ENCODE peak calls at places on chromosomes 12 and 14, in four cellular contexts. P, E, G and I are unnamed samples.

GRCh38 chr14:21142357-21142756 is 13.5 kb downstream of the OR5AU1 start:
- DNase-seq in P (no peak), G (no peak), E (no peak), I (no peak)

GRCh38 chr14:41922014-41922413 is 315.3 kb downstream of the LRFN5 start:
- DNase-seq in G (no peak), P (no peak), E (no peak), I (no peak)

GRCh38 chr14:56881181-56881580 is 70.9 kb upstream of the OTX2 start:
- DNase-seq in P (no peak), G (no peak), E (no peak), I (no peak)

GRCh38 chr12:20376984-20377383 is 8.6 kb downstream of the PDE3A start:
- DNase-seq in P (no peak), E (peak; percentile 10), G (peak; percentile 14), I (peak; percentile 27)

GRCh38 chr14:65318636-65319506 is 93.7 kb upstream of the FUT8 start:
- DNase-seq in P (no peak), E (no peak), G (no peak), I (peak; percentile 52)

GRCh38 chr12:106692896-106693295 is 81.6 kb upstream of the RIC8B start:
- DNase-seq in G (no peak), E (no peak), P (no peak), I (no peak)

GRCh38 chr14:95431199-95432145 is 85.0 kb downstream of the SYNE3 start:
- DNase-seq in E (peak; percentile 61), G (peak; percentile 71), P (peak; percentile 77), I (no peak)

GRCh38 chr12:99609455-99610181 is 37.9 kb upstream of the GARIN6 start:
- DNase-seq in E (no peak), P (peak; percentile 74), G (no peak), I (no peak)

GRCh38 chr12:104964167-104964566 is 6.1 kb upstream of the SLC41A2 start:
- DNase-seq in P (no peak), G (no peak), E (no peak), I (no peak)

GRCh38 chr12:105428793-105429192 is 98.3 kb downstream of the C12orf75 start:
- DNase-seq in P (no peak), E (no peak), G (no peak), I (no peak)

GRCh38 chr12:4881665-4882064 is 28.0 kb upstream of the KCNA1 start:
- DNase-seq in P (no peak), G (no peak), E (no peak), I (no peak)

GRCh38 chr12:107231269-107231668 is 137.9 kb upstream of the CRY1 start:
- DNase-seq in E (no peak), G (no peak), P (no peak), I (no peak)

GRCh38 chr12:49811136-49811535 is 17.1 kb downstream of the NCKAP5L start:
- DNase-seq in E (no peak), G (no peak), P (peak; percentile 35), I (no peak)

GRCh38 chr12:29782285-29782820 is 1.4 kb downstream of the TMTC1 start:
- DNase-seq in P (peak; percentile 58), G (no peak), E (peak; percentile 48), I (peak; percentile 66)

GRCh38 chr12:42588981-42589464 is 523 bp downstream of the PRICKLE1 start:
- DNase-seq in G (peak; percentile 74), E (peak; percentile 84), P (peak; percentile 83), I (no peak)

GRCh38 chr12:31492599-31493196 is 98.2 kb downstream of the DENND5B start:
- DNase-seq in E (no peak), G (no peak), P (no peak), I (no peak)

GRCh38 chr14:89137514-89138163 is 279.4 kb downstream of the FOXN3 start:
- DNase-seq in P (no peak), E (no peak), G (peak; percentile 29), I (no peak)

GRCh38 chr12:6684609-6685008 is 4.6 kb downstream of the ZNF384 start:
- DNase-seq in G (peak; percentile 62), P (peak; percentile 89), E (peak; percentile 78), I (peak; percentile 33)

GRCh38 chr12:78964521-78964920 is 99.9 kb downstream of the SYT1 start:
- DNase-seq in G (no peak), P (no peak), E (no peak), I (no peak)

GRCh38 chr12:3205742-3206519 is 128.8 kb downstream of the TSPAN9 start:
- DNase-seq in E (no peak), G (no peak), P (no peak), I (no peak)

GRCh38 chr14:33307691-33308369 is 369.2 kb downstream of the NPAS3 start:
- DNase-seq in P (peak; percentile 11), E (peak; percentile 35), G (peak; percentile 27), I (no peak)

GRCh38 chr12:48717252-48717695 is 767 bp upstream of the CCNT1 start:
- DNase-seq in G (no peak), P (peak; percentile 19), E (peak; percentile 8), I (peak; percentile 48)

GRCh38 chr12:127559349-127560040 is 707.5 kb upstream of the TMEM132C start:
- DNase-seq in G (peak; percentile 16), E (peak; percentile 43), P (peak; percentile 75), I (peak; percentile 94)

GRCh38 chr14:38399652-38400051 is 143.8 kb upstream of the CLEC14A start:
- DNase-seq in P (no peak), E (no peak), G (no peak), I (no peak)

GRCh38 chr14:20714593-20715250 is 26.2 kb downstream of the ANG start:
- DNase-seq in E (no peak), P (no peak), G (no peak), I (no peak)

GRCh38 chr12:74339211-74339610 is 198.4 kb upstream of the ATXN7L3B start:
- DNase-seq in E (no peak), P (no peak), G (no peak), I (no peak)

GRCh38 chr14:102234331-102235264 is 70.4 kb downstream of the MOK start:
- DNase-seq in G (no peak), E (no peak), P (no peak), I (no peak)

GRCh38 chr12:6435941-6436715 is 8.6 kb upstream of the CD27 start:
- DNase-seq in E (no peak), G (no peak), P (no peak), I (no peak)

GRCh38 chr12:117143008-117143532 is 43.9 kb upstream of the TESC start:
- DNase-seq in G (peak; percentile 37), P (no peak), E (no peak), I (no peak)

GRCh38 chr14:59566725-59567124 is 9.9 kb downstream of the CCDC175 start:
- DNase-seq in E (no peak), P (no peak), G (no peak), I (no peak)

GRCh38 chr12:21577516-21577915 is 27.1 kb downstream of the GYS2 start:
- DNase-seq in G (no peak), E (no peak), P (peak; percentile 10), I (no peak)

GRCh38 chr14:87457727-87458126 is 535.3 kb downstream of the GALC start:
- DNase-seq in G (no peak), E (no peak), P (no peak), I (no peak)

GRCh38 chr14:99508896-99509629 is 27.9 kb downstream of the CCNK start:
- DNase-seq in P (peak; percentile 51), G (no peak), E (peak; percentile 21), I (no peak)

GRCh38 chr14:101888182-101888581 is 76.2 kb upstream of the DYNC1H1 start:
- DNase-seq in P (no peak), G (no peak), E (no peak), I (no peak)

GRCh38 chr12:45235087-45236025 is 19.5 kb downstream of the ANO6 start:
- DNase-seq in G (no peak), P (peak; percentile 77), E (peak; percentile 24), I (no peak)
- H3F3A ChIP-seq in G (peaks cover 56% of the 10 kb centered on the region), P (peaks cover 5% of the 10 kb centered on the region), E (peaks cover 29% of the 10 kb centered on the region), I (peaks cover 4% of the 10 kb centered on the region)

GRCh38 chr14:61298834-61299233 is 17.7 kb upstream of the TMEM30B start:
- DNase-seq in P (no peak), G (no peak), E (no peak), I (no peak)
- H3K4me2 ChIP-seq in P (no peak overlapping the region), G (no peak overlapping the region), E (no peak overlapping the region), I (no peak overlapping the region)

GRCh38 chr14:68628605-68629310 is 164.1 kb downstream of the ZFP36L1 start:
- DNase-seq in G (no peak), P (peak; percentile 54), E (peak; percentile 30), I (no peak)
- TF ChIP-seq EZH2phosphoT487 in G (no peak), P (no peak), E (no peak), I (no peak)

DNA sequence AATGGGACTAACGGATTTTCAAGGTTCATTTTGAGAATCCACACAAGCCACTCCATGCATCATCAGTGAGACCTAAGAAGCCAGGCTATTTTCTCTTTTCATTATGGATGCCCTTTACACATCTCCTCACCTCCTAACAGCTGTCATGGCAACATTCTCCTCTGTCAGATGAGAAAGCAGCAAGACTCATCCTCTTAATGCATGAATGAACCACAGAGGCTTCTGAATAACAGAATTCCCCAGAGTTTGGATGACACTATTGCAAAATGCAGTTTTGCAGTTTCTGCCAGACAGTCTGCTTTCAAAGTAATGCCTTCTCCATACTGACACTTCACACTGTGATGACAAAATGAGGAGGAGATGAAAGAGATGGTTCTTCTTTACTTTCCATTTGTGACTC is 286.7 kb upstream of the GRIP1 start:
- DNase-seq in E (no peak), G (no peak), P (no peak), I (no peak)
- H3F3A ChIP-seq in E (no peaks in the 10 kb centered on the region), G (no peaks in the 10 kb centered on the region), P (no peaks in the 10 kb centered on the region), I (no peaks in the 10 kb centered on the region)